ENCODE peak calls at places on chromosome 2, in six cellular contexts. One of them, this sample, is unnamed.

GRCh38 chr2:197674546-197674945 is 841 bp downstream of the RFTN2 start:
- DNase-seq in A549: no peak
- DNase-seq in lower lobe of right lung: no peak
- DNase-seq in GM23248: peak; percentile 55
- DNase-seq in CD4-positive, CD25-positive, alpha-beta regulatory T cell: no peak
- DNase-seq in kidney epithelial cell: no peak
- DNase-seq in this sample: no peak

GRCh38 chr2:190655113-190655512 is 6.2 kb downstream of the NAB1 start:
- DNase-seq in GM23248: no peak
- DNase-seq in kidney epithelial cell: no peak
- DNase-seq in CD4-positive, CD25-positive, alpha-beta regulatory T cell: no peak
- DNase-seq in A549: no peak
- DNase-seq in lower lobe of right lung: no peak
- DNase-seq in this sample: no peak

GRCh38 chr2:73103018-73103542 is 9.7 kb downstream of the RAB11FIP5 start:
- DNase-seq in GM23248: no peak
- DNase-seq in A549: no peak
- DNase-seq in lower lobe of right lung: no peak
- DNase-seq in kidney epithelial cell: no peak
- DNase-seq in CD4-positive, CD25-positive, alpha-beta regulatory T cell: no peak
- DNase-seq in this sample: no peak

GRCh38 chr2:241726459-241726858 is 8.0 kb upstream of the D2HGDH start:
- DNase-seq in GM23248: no peak
- DNase-seq in A549: no peak
- DNase-seq in lower lobe of right lung: no peak
- DNase-seq in CD4-positive, CD25-positive, alpha-beta regulatory T cell: no peak
- DNase-seq in kidney epithelial cell: no peak
- DNase-seq in this sample: no peak

GRCh38 chr2:241721852-241722251 is 12.6 kb upstream of the D2HGDH start:
- DNase-seq in kidney epithelial cell: no peak
- DNase-seq in A549: no peak
- DNase-seq in GM23248: no peak
- DNase-seq in lower lobe of right lung: no peak
- DNase-seq in CD4-positive, CD25-positive, alpha-beta regulatory T cell: no peak
- DNase-seq in this sample: no peak

GRCh38 chr2:98477036-98477435 is 32.4 kb downstream of the INPP4A start:
- DNase-seq in kidney epithelial cell: no peak
- DNase-seq in lower lobe of right lung: no peak
- DNase-seq in CD4-positive, CD25-positive, alpha-beta regulatory T cell: no peak
- DNase-seq in A549: no peak
- DNase-seq in GM23248: no peak
- DNase-seq in this sample: no peak

GRCh38 chr2:136665741-136666140 is 99.6 kb upstream of the THSD7B start:
- DNase-seq in CD4-positive, CD25-positive, alpha-beta regulatory T cell: no peak
- DNase-seq in kidney epithelial cell: no peak
- DNase-seq in A549: no peak
- DNase-seq in GM23248: no peak
- DNase-seq in lower lobe of right lung: no peak
- DNase-seq in this sample: no peak

GRCh38 chr2:159933727-159934049 is 128.7 kb downstream of the PLA2R1 start:
- DNase-seq in GM23248: no peak
- DNase-seq in CD4-positive, CD25-positive, alpha-beta regulatory T cell: no peak
- DNase-seq in A549: no peak
- DNase-seq in kidney epithelial cell: no peak
- DNase-seq in lower lobe of right lung: no peak
- DNase-seq in this sample: no peak

GRCh38 chr2:196486145-196486544 is 153.4 kb upstream of the CCDC150 start:
- DNase-seq in CD4-positive, CD25-positive, alpha-beta regulatory T cell: no peak
- DNase-seq in lower lobe of right lung: no peak
- DNase-seq in kidney epithelial cell: no peak
- DNase-seq in GM23248: peak; percentile 30
- DNase-seq in A549: no peak
- DNase-seq in this sample: no peak

GRCh38 chr2:236740506-236740905 is 170.9 kb downstream of the ACKR3 start:
- DNase-seq in kidney epithelial cell: no peak
- DNase-seq in GM23248: no peak
- DNase-seq in CD4-positive, CD25-positive, alpha-beta regulatory T cell: no peak
- DNase-seq in A549: no peak
- DNase-seq in lower lobe of right lung: no peak
- DNase-seq in this sample: no peak

GRCh38 chr2:61018319-61018750 is 280 bp upstream of the PUS10 start:
- DNase-seq in A549: peak; percentile 54
- DNase-seq in CD4-positive, CD25-positive, alpha-beta regulatory T cell: no peak
- DNase-seq in lower lobe of right lung: no peak
- DNase-seq in GM23248: peak; percentile 75
- DNase-seq in kidney epithelial cell: no peak
- DNase-seq in this sample: no peak

GRCh38 chr2:145593991-145594702 is 1074.2 kb upstream of the ZEB2 start:
- DNase-seq in A549: peak; percentile 3
- DNase-seq in CD4-positive, CD25-positive, alpha-beta regulatory T cell: no peak
- DNase-seq in kidney epithelial cell: peak; percentile 43
- DNase-seq in GM23248: peak; percentile 93
- DNase-seq in lower lobe of right lung: no peak
- DNase-seq in this sample: no peak

GRCh38 chr2:199581935-199582336 is 124.2 kb upstream of the SATB2 start:
- DNase-seq in CD4-positive, CD25-positive, alpha-beta regulatory T cell: no peak
- DNase-seq in lower lobe of right lung: no peak
- DNase-seq in GM23248: no peak
- DNase-seq in kidney epithelial cell: no peak
- DNase-seq in A549: no peak
- DNase-seq in this sample: no peak

GRCh38 chr2:15389326-15389700 is 171.8 kb downstream of the NBAS start:
- DNase-seq in GM23248: no peak
- DNase-seq in lower lobe of right lung: no peak
- DNase-seq in CD4-positive, CD25-positive, alpha-beta regulatory T cell: no peak
- DNase-seq in kidney epithelial cell: no peak
- DNase-seq in A549: no peak
- DNase-seq in this sample: no peak
- H3K4me3 ChIP-seq in GM23248: no peak overlapping the region
- H3K4me3 ChIP-seq in lower lobe of right lung: no peak overlapping the region
- H3K4me3 ChIP-seq in CD4-positive, CD25-positive, alpha-beta regulatory T cell: no peak overlapping the region
- H3K4me3 ChIP-seq in kidney epithelial cell: no peak overlapping the region
- H3K4me3 ChIP-seq in A549: no peak overlapping the region
- H3K4me3 ChIP-seq in this sample: no peak overlapping the region

DNA sequence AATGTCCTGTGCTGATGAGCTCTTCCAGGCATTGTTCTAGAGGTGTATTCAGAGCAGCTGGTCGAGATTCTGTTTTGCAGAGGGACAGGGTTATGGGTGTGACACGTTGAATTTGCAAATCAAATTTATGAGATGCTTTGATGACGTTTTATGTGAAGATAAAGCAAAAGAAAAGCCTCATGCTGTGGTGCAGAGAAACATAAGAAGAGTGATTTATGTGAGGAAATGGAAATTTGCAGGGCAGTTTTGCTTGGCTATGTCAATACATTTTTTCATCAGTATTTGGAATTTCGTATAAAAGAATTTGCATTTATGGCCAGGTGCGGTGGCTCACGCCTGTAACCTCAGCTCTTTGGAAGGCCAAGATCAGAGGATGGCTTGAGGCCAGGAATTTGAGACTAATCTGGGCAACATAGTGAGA is 36.4 kb downstream of the TSN start:
- DNase-seq in GM23248: no peak
- DNase-seq in kidney epithelial cell: no peak
- DNase-seq in lower lobe of right lung: no peak
- DNase-seq in A549: no peak
- DNase-seq in CD4-positive, CD25-positive, alpha-beta regulatory T cell: no peak
- DNase-seq in this sample: no peak
- H3K4me3 ChIP-seq in GM23248: no peak overlapping the region
- H3K4me3 ChIP-seq in kidney epithelial cell: no peak overlapping the region
- H3K4me3 ChIP-seq in lower lobe of right lung: no peak overlapping the region
- H3K4me3 ChIP-seq in A549: no peak overlapping the region
- H3K4me3 ChIP-seq in CD4-positive, CD25-positive, alpha-beta regulatory T cell: no peak overlapping the region
- H3K4me3 ChIP-seq in this sample: no peak overlapping the region

DNA sequence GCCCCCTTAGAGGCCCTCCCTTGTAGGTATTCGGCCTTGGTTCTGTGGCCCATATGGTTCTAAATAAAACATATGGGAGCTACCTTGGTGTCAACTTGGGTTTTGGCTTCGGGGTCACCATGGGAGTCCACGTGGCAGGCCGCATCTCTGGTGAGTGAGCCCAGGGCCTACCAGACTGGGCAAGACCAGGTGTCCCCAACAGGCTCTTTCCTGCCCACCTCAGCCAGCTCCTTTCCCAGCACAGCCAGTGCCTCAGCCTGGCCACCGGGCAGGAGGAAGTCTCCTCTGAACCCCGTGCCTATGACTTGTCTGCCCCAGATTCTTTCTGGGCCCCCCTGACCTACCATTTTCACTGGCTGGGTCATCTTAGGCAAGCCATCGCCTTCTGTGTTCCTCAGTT is 268.8 kb upstream of the TEKT4 start:
- DNase-seq in A549: no peak
- DNase-seq in lower lobe of right lung: no peak
- DNase-seq in CD4-positive, CD25-positive, alpha-beta regulatory T cell: no peak
- DNase-seq in kidney epithelial cell: no peak
- DNase-seq in GM23248: no peak
- DNase-seq in this sample: no peak
- H3K4me3 ChIP-seq in A549: no peak overlapping the region
- H3K4me3 ChIP-seq in lower lobe of right lung: no peak overlapping the region
- H3K4me3 ChIP-seq in CD4-positive, CD25-positive, alpha-beta regulatory T cell: no peak overlapping the region
- H3K4me3 ChIP-seq in kidney epithelial cell: no peak overlapping the region
- H3K4me3 ChIP-seq in GM23248: no peak overlapping the region
- H3K4me3 ChIP-seq in this sample: no peak overlapping the region

DNA sequence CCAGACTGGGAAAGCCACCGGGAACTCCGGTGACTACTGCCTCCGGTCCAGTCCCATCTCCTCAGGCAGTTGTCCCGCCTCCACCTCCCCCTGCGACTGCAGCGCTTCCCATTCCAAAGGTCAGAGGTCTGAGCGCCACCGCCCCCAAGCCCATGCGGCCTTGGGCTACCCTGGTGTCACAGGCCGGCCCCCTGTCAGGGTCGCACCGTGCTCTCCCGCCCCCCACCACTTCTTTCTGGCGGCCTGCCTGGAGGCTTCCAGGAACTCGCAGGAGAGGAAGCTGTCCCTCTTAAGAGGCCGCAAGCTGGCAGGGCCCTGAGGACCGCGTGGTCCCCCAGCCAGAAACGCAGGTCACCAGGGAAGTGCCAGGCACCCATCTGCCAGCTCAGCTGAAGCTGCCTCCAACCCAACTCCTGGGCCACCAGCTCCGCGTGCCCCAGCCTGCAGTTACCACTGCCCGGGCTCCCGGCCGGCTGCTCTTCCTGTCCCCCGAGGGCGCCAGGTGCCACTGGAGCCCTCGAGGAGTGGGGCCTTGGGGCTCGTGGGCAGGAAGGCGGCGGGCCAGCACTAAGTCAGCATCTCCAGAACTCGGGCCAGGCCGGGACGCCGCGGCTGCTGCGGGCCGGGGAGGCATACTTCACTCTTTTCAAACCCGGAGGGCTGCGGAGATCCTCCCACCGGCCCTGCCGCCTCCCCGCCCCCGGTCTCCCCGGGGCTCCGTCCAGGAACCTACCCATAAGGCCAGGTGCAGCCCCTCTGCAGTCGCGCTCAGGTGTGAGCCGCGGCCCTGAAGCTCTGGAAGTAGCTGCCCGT is 83.3 kb upstream of the POMC start:
- DNase-seq in lower lobe of right lung: peak; percentile 75
- DNase-seq in GM23248: peak; percentile 56
- DNase-seq in A549: peak; percentile 67
- DNase-seq in CD4-positive, CD25-positive, alpha-beta regulatory T cell: peak; percentile 72
- DNase-seq in kidney epithelial cell: no peak
- DNase-seq in this sample: peak; percentile 32
- H3K4me3 ChIP-seq in lower lobe of right lung: peak overlapping the region; percentile 74
- H3K4me3 ChIP-seq in GM23248: peak overlapping the region; percentile 81
- H3K4me3 ChIP-seq in A549: peak overlapping the region; percentile 61
- H3K4me3 ChIP-seq in CD4-positive, CD25-positive, alpha-beta regulatory T cell: peak overlapping the region; percentile 26
- H3K4me3 ChIP-seq in kidney epithelial cell: peak overlapping the region; percentile 54
- H3K4me3 ChIP-seq in this sample: peak overlapping the region; percentile 73

GRCh38 chr2:233142355-233142897 is 82.3 kb downstream of the INPP5D start:
- DNase-seq in kidney epithelial cell: no peak
- DNase-seq in lower lobe of right lung: no peak
- DNase-seq in GM23248: no peak
- DNase-seq in A549: no peak
- DNase-seq in CD4-positive, CD25-positive, alpha-beta regulatory T cell: peak; percentile 78
- DNase-seq in this sample: no peak

GRCh38 chr2:233141888-233142287 is 81.7 kb downstream of the INPP5D start:
- DNase-seq in lower lobe of right lung: no peak
- DNase-seq in GM23248: no peak
- DNase-seq in CD4-positive, CD25-positive, alpha-beta regulatory T cell: peak; percentile 78
- DNase-seq in A549: no peak
- DNase-seq in kidney epithelial cell: no peak
- DNase-seq in this sample: peak; percentile 8

GRCh38 chr2:233137040-233137439 is 76.9 kb downstream of the INPP5D start:
- DNase-seq in A549: no peak
- DNase-seq in GM23248: no peak
- DNase-seq in CD4-positive, CD25-positive, alpha-beta regulatory T cell: no peak
- DNase-seq in lower lobe of right lung: no peak
- DNase-seq in kidney epithelial cell: no peak
- DNase-seq in this sample: no peak

GRCh38 chr2:233140913-233141469 is 80.8 kb downstream of the INPP5D start:
- DNase-seq in A549: no peak
- DNase-seq in CD4-positive, CD25-positive, alpha-beta regulatory T cell: no peak
- DNase-seq in lower lobe of right lung: no peak
- DNase-seq in GM23248: no peak
- DNase-seq in kidney epithelial cell: no peak
- DNase-seq in this sample: no peak

DNA sequence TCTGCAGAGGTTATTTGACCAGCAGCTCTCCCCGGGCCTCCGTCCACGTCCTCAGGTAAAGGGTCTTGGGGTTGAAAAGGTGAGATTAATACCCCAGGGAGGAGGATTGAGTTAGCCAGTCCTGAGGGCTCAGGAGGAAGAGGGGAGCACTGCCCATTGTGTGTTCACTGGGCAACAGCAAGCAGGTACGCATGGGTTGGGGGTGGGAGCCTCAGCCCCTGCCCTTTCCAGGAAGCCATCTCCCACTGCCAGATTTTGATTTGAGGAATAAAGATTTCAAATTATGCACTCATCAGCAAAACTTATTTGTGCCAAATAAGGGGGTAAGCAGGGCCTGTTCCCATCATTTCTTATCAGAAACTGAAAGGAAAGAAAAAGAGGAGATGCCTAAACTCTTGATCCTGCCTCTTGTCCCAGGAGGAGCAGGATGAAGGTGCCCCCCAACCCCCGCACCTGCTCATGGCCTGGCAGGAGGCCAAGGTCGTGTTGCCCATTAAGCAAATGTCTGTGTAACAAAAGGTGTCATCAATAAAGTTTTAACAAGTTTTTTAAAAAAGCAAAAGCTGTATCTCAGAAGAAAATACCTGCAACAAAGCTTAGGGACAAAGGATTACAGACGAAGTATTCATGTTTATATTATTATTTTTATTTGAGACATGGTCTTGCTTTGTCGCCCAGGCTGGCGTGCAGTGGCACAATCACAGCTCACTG is 79.9 kb downstream of the INPP5D start:
- DNase-seq in A549: no peak
- DNase-seq in GM23248: no peak
- DNase-seq in CD4-positive, CD25-positive, alpha-beta regulatory T cell: no peak
- DNase-seq in lower lobe of right lung: no peak
- DNase-seq in kidney epithelial cell: no peak
- DNase-seq in this sample: no peak
- H3K4me3 ChIP-seq in A549: no peak overlapping the region
- H3K4me3 ChIP-seq in GM23248: no peak overlapping the region
- H3K4me3 ChIP-seq in CD4-positive, CD25-positive, alpha-beta regulatory T cell: no peak overlapping the region
- H3K4me3 ChIP-seq in lower lobe of right lung: no peak overlapping the region
- H3K4me3 ChIP-seq in kidney epithelial cell: no peak overlapping the region
- H3K4me3 ChIP-seq in this sample: no peak overlapping the region

This sample was measured in CD8-positive, alpha-beta memory T cell.